ENCODE peak calls at places on chromosomes 12 and 14, in eight cellular contexts. N, X, D, F, B, V, H and L are unnamed samples.

GRCh38 chr14:106738075-106738474 is 1211.7 kb downstream of the TMEM121 start:
- DNase-seq in N (no peak), X (no peak), D (no peak), F (no peak), B (no peak), V (no peak), H (no peak), L (no peak)

GRCh38 chr12:93002278-93003054 is 73.4 kb upstream of the EEA1 start:
- DNase-seq in N (no peak), X (no peak), D (no peak), F (no peak), B (no peak), V (no peak), H (no peak), L (no peak)

GRCh38 chr14:20332946-20333782 is at the start of gene CCNB1IP1:
- DNase-seq in N (peak; percentile 95), X (peak; percentile 13), D (peak; percentile 94), F (peak; percentile 44), B (peak; percentile 87), V (peak; percentile 79), H (peak; percentile 64), L (no peak)

GRCh38 chr12:110903511-110903910 is 16.9 kb downstream of the MYL2 start:
- DNase-seq in N (no peak), X (no peak), D (no peak), F (no peak), B (no peak), V (no peak), H (no peak), L (no peak)

GRCh38 chr12:91833780-91834359 is 311.8 kb downstream of the BTG1 start:
- DNase-seq in N (no peak), X (no peak), D (no peak), F (no peak), B (no peak), V (no peak), H (no peak), L (no peak)

GRCh38 chr14:77026930-77027537 is 1.5 kb downstream of the IRF2BPL start:
- DNase-seq in N (no peak), X (no peak), D (no peak), F (peak; percentile 54), B (no peak), V (peak; percentile 72), H (no peak), L (no peak)

GRCh38 chr14:83838221-83838620 is 1691.7 kb upstream of the FLRT2 start:
- DNase-seq in N (no peak), X (no peak), D (no peak), F (no peak), B (no peak), V (no peak), H (no peak), L (no peak)

GRCh38 chr14:34211732-34212131 is 250.3 kb downstream of the SPTSSA start:
- DNase-seq in N (no peak), X (no peak), D (no peak), F (no peak), B (peak; percentile 45), V (no peak), H (no peak), L (no peak)

GRCh38 chr14:89673499-89674225 is 256.6 kb upstream of the FOXN3 start:
- DNase-seq in N (no peak), X (no peak), D (no peak), F (no peak), B (no peak), V (no peak), H (peak; percentile 58), L (no peak)

GRCh38 chr12:91877022-91877421 is 268.6 kb downstream of the BTG1 start:
- DNase-seq in N (no peak), X (no peak), D (no peak), F (peak; percentile 52), B (peak; percentile 20), V (no peak), H (peak; percentile 64), L (no peak)

GRCh38 chr14:97827746-97828145 is 1030.6 kb downstream of the VRK1 start:
- DNase-seq in N (no peak), X (no peak), D (no peak), F (no peak), B (no peak), V (no peak), H (no peak), L (no peak)

GRCh38 chr14:99511421-99512109 is 30.4 kb downstream of the CCNK start:
- DNase-seq in N (no peak), X (no peak), D (no peak), F (no peak), B (no peak), V (peak; percentile 21), H (no peak), L (no peak)

GRCh38 chr14:99509871-99510555 is 28.8 kb downstream of the CCNK start:
- DNase-seq in N (no peak), X (no peak), D (no peak), F (no peak), B (no peak), V (peak; percentile 33), H (no peak), L (peak; percentile 54)

GRCh38 chr14:99510556-99511139 is 29.4 kb downstream of the CCNK start:
- DNase-seq in N (no peak), X (no peak), D (no peak), F (no peak), B (no peak), V (peak; percentile 7), H (no peak), L (peak; percentile 8)

GRCh38 chr14:99507860-99508640 is 26.8 kb downstream of the CCNK start:
- DNase-seq in N (no peak), X (no peak), D (no peak), F (no peak), B (no peak), V (no peak), H (no peak), L (no peak)

GRCh38 chr14:99508896-99509629 is 27.9 kb downstream of the CCNK start:
- DNase-seq in N (no peak), X (no peak), D (no peak), F (peak; percentile 77), B (no peak), V (no peak), H (no peak), L (no peak)
- TF ChIP-seq EP300 in N (no peak), X (no peak), D (no peak), F (no peak), B (no peak), V (no peak), H (no peak), L (no peak)

DNA sequence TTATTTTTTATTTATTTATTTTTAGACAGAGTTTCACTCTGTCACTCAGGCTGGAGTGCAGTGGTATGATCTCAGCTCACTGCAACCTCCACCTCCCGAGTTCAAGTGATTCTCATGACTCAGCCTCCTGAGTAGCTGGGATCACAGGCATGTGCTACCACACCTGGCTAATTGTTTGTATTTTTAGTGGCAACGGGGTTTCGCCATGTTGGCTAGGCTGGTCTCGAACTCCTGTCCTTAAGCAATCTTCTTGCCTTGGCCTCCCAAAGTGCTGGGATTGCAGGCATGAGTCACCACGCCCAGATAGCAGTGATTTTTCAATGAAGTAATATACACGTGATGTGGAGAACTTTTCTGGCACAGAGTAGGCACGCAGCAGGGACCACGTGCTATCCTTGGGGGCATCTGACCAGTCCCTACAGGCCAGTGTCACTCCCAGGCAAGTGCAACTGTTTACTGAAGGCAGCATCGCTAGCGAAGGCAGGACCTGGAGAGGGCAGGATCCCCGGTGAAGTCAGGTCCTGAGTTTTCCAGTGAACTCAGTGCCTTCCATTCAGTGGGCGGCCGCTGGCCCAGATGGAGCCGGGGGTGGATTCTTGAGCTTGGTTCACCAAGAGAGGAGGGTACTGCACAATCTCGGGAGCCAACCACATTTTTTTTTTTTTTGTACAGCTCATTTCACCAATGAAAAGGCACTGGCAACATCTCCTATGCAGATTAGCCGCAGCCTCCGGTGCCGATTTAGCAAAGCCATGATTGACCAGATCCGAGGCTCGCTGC is 11.1 kb upstream of the CLMN start:
- DNase-seq in N (no peak), X (no peak), D (no peak), F (no peak), B (no peak), V (no peak), H (no peak), L (no peak)
- H3K27ac ChIP-seq in N (no peak overlapping the region), X (no peak overlapping the region), D (no peak overlapping the region), F (no peak overlapping the region), B (no peak overlapping the region), V (no peak overlapping the region), H (no peak overlapping the region), L (no peak overlapping the region)

DNA sequence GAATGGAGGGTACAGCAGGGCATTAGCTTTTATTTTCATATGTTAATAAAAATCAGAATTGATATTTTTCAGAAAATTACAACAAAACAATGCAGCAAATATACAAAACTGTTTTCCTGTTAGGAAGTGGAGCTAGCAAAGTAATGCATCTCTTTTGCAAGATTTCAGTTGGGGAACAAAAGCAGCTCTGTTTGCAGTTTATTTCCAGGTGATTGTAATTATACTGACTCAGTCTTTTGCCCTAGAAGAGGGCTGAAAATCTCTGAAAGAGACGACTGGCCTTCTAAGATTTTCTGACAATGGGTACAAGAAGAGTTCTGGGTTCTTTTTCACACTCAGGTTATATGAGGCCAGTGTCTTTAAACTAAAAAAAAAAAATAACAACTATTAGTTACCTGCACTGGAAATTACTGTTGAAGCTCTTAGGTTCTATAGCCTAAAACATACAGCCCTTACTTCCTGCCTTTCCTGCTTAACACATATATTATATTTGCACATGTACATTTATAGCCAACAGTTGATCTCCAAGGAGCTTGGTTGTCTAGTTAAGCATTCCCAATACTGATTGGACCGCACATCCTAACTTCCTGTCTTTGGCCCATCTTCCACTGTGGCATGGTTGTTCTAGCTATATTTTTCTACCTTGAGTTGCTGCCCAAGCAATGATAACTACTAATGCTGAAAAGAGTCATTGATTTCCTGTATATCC is 199.1 kb upstream of the KRR1 start:
- DNase-seq in N (no peak), X (no peak), D (peak; percentile 29), F (no peak), B (no peak), V (no peak), H (no peak), L (no peak)
- TF ChIP-seq EP300 in N (no peak), X (no peak), D (no peak), F (no peak), B (no peak), V (peak; percentile 30), H (no peak), L (no peak)

GRCh38 chr14:61616524-61617185 is 78.7 kb upstream of the HIF1A start:
- DNase-seq in N (no peak), X (no peak), D (peak; percentile 25), F (no peak), B (no peak), V (no peak), H (no peak), L (no peak)
- H3K27ac ChIP-seq in N (peak overlapping the region; percentile 43), X (no peak overlapping the region), D (no peak overlapping the region), F (peak overlapping the region; percentile 1), B (no peak overlapping the region), V (peak overlapping the region; percentile 58), H (no peak overlapping the region), L (no peak overlapping the region)